ENCODE peak calls at places on chromosome 15, in six cellular contexts. B is left ventricle myocardium inferior, E is hepatocyte, Q is psoas muscle, I is AG04450, C is stomach. U is an unnamed sample.

GRCh38 chr15:69727257-69727924 is 274.8 kb downstream of the RPLP1 start:
- DNase-seq in B (no peak), E (no peak), Q (no peak), I (no peak), C (no peak), U (no peak)

GRCh38 chr15:45048784-45049631 is 26.0 kb downstream of the SORD start:
- DNase-seq in B (no peak), E (peak), Q (no peak), I (no peak), C (no peak), U (no peak)

GRCh38 chr15:73964736-73965093 is 27.4 kb downstream of the STOML1 start:
- DNase-seq in B (peak), E (peak), Q (peak), I (peak), C (peak), U (peak)

GRCh38 chr15:68635142-68635541 is 56.3 kb downstream of the CORO2B start:
- DNase-seq in B (peak), E (no peak), Q (no peak), I (no peak), C (no peak), U (peak)

GRCh38 chr15:32669870-32670623 is 28.5 kb downstream of the SCG5 start:
- DNase-seq in B (no peak), E (peak), Q (no peak), I (no peak), C (no peak), U (peak)

GRCh38 chr15:70262591-70263274 is 165.0 kb upstream of the TLE3 start:
- DNase-seq in B (no peak), E (no peak), Q (no peak), I (no peak), C (no peak), U (no peak)

GRCh38 chr15:70154440-70155347 is 57.0 kb upstream of the TLE3 start:
- DNase-seq in B (peak), E (peak), Q (peak), I (no peak), C (no peak), U (no peak)

GRCh38 chr15:40418126-40418525 is 12.5 kb downstream of the IVD start:
- DNase-seq in B (no peak), E (no peak), Q (no peak), I (no peak), C (no peak), U (no peak)

GRCh38 chr15:67105065-67105951 is 39.9 kb downstream of the SMAD3 start:
- DNase-seq in B (no peak), E (peak), Q (peak), I (peak), C (peak), U (no peak)

GRCh38 chr15:39589193-39589814 is 8.4 kb downstream of the THBS1 start:
- DNase-seq in B (no peak), E (no peak), Q (no peak), I (no peak), C (no peak), U (no peak)

GRCh38 chr15:36208868-36209582 is 370.4 kb upstream of the CDIN1 start:
- DNase-seq in B (no peak), E (no peak), Q (no peak), I (no peak), C (no peak), U (no peak)

GRCh38 chr15:91075761-91076160 is 24.3 kb upstream of the SV2B start:
- DNase-seq in B (no peak), E (no peak), Q (no peak), I (no peak), C (no peak), U (no peak)

GRCh38 chr15:67135494-67135893 is 70.1 kb downstream of the SMAD3 start:
- DNase-seq in B (no peak), E (peak), Q (no peak), I (peak), C (no peak), U (no peak)

GRCh38 chr15:69813881-69814280 is 283.8 kb downstream of the TLE3 start:
- DNase-seq in B (no peak), E (no peak), Q (no peak), I (no peak), C (no peak), U (no peak)

GRCh38 chr15:98570119-98570518 is 78.2 kb upstream of the IGF1R start:
- DNase-seq in B (no peak), E (no peak), Q (no peak), I (no peak), C (no peak), U (no peak)

GRCh38 chr15:77002954-77003912 is 8.3 kb downstream of the PSTPIP1 start:
- DNase-seq in B (peak), E (no peak), Q (peak), I (no peak), C (peak), U (peak)

GRCh38 chr15:78236491-78236890 is 2.1 kb upstream of the ACSBG1 start:
- DNase-seq in B (no peak), E (no peak), Q (no peak), I (no peak), C (no peak), U (no peak)

GRCh38 chr15:57697588-57697987 is 8.9 kb upstream of the POLR2M start:
- DNase-seq in B (no peak), E (no peak), Q (no peak), I (no peak), C (no peak), U (no peak)

GRCh38 chr15:25543156-25543555 is 104.3 kb upstream of the UBE3A start:
- DNase-seq in B (no peak), E (peak), Q (no peak), I (no peak), C (no peak), U (peak)

GRCh38 chr15:73601449-73602425 is 31.5 kb downstream of the NPTN start:
- DNase-seq in B (peak), E (peak), Q (peak), I (no peak), C (no peak), U (no peak)

GRCh38 chr15:29913528-29914135 is 91.4 kb upstream of the TJP1 start:
- DNase-seq in B (no peak), E (no peak), Q (no peak), I (no peak), C (no peak), U (no peak)

GRCh38 chr15:84828433-84828908 is 11.3 kb downstream of the ALPK3 start:
- DNase-seq in B (peak), E (no peak), Q (no peak), I (no peak), C (no peak), U (no peak)

GRCh38 chr15:29100486-29101000 is 169.1 kb downstream of the NSMCE3 start:
- DNase-seq in B (no peak), E (no peak), Q (no peak), I (no peak), C (no peak), U (no peak)

GRCh38 chr15:78398076-78398825 is 39.8 kb upstream of the IREB2 start:
- DNase-seq in B (no peak), E (no peak), Q (no peak), I (no peak), C (no peak), U (no peak)

GRCh38 chr15:65326109-65326508 is 21.6 kb downstream of the RNU5B-1 start:
- DNase-seq in B (peak), E (peak), Q (no peak), I (no peak), C (no peak), U (peak)

GRCh38 chr15:60062826-60063225 is 58.7 kb downstream of the FOXB1 start:
- DNase-seq in B (no peak), E (no peak), Q (no peak), I (peak), C (no peak), U (no peak)

GRCh38 chr15:51190424-51191068 is 95.8 kb upstream of the TNFAIP8L3 start:
- DNase-seq in B (peak), E (no peak), Q (peak), I (no peak), C (no peak), U (no peak)

GRCh38 chr15:69686626-69687025 is 234.0 kb downstream of the RPLP1 start:
- DNase-seq in B (no peak), E (no peak), Q (no peak), I (no peak), C (no peak), U (no peak)

GRCh38 chr15:69410290-69410874 is 3.8 kb upstream of the KIF23 start:
- DNase-seq in B (no peak), E (no peak), Q (no peak), I (no peak), C (no peak), U (no peak)

GRCh38 chr15:56996746-56997470 is 78.5 kb downstream of the TCF12 start:
- DNase-seq in B (no peak), E (no peak), Q (no peak), I (no peak), C (no peak), U (no peak)

GRCh38 chr15:68582236-68582635 is 3.4 kb downstream of the CORO2B start:
- DNase-seq in B (no peak), E (no peak), Q (no peak), I (no peak), C (no peak), U (no peak)

GRCh38 chr15:77071338-77072223 is 672 bp upstream of the TSPAN3 start:
- DNase-seq in B (no peak), E (no peak), Q (no peak), I (no peak), C (no peak), U (no peak)

GRCh38 chr15:35603298-35603697 is 57.3 kb upstream of the DPH6 start:
- DNase-seq in B (no peak), E (no peak), Q (no peak), I (peak), C (no peak), U (no peak)

GRCh38 chr15:60399931-60400330 is 2.1 kb upstream of the ANXA2 start:
- DNase-seq in B (no peak), E (no peak), Q (no peak), I (no peak), C (no peak), U (no peak)

GRCh38 chr15:70427120-70427519 is 329.4 kb upstream of the TLE3 start:
- DNase-seq in B (no peak), E (no peak), Q (no peak), I (no peak), C (no peak), U (no peak)

GRCh38 chr15:22968356-22968755 is 11.8 kb downstream of the CYFIP1 start:
- DNase-seq in B (no peak), E (no peak), Q (no peak), I (peak), C (no peak), U (no peak)

GRCh38 chr15:88331291-88331690 is 74.8 kb upstream of the NTRK3 start:
- DNase-seq in B (no peak), E (peak), Q (peak), I (no peak), C (no peak), U (peak)

GRCh38 chr15:35450492-35450891 is 95.5 kb downstream of the DPH6 start:
- DNase-seq in B (no peak), E (no peak), Q (no peak), I (no peak), C (no peak), U (no peak)

DNA sequence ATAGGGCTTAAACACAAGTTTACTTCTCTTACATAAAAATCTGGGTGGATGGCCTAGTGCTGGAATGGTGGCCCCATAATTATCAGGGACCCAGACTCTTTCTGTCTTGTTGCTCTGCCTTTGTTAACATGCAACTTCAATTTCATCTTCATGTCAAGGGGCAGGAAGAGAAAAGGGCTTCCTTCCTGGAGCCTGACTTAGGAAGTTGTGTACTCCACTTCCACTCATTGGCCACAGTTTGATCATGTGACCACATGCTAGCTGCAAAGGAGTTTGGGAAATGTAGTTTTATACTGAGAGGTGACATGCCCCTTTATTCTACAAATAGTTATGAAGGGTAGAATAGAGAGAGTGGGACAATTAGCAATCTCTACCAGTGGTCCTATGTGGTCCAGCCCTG is 39.3 kb downstream of the RHCG start:
- DNase-seq in B (no peak), E (no peak), Q (no peak), I (no peak), C (no peak), U (no peak)
- H3K27ac ChIP-seq in B (no peak), E (no peak), Q (no peak), I (no peak), C (no peak), U (no peak)

DNA sequence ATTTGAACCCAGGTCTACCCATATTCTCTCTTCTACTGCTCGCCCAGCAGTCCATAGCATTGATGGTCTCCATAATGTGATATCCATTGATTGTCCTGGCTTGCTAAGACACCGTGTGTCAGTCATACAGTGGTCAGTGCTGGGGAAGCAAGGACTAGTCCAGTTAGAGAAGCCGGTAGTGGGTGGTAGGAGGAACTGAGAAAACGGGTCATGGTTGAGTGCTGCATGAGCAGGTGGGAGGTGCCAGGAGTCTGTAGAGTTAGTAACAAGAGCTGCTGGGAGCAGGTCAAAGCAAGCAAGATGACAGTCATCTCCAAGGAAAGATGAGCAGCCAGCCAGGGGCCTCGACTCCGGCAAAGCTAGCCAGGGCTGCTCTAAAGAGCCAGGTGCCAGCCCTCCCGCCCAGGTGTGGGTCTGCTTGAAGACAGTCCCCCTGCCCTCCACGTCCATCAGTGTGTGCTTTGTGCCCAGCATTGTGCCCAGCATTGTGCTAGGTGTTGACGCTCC is 29.5 kb upstream of the USP3 start:
- DNase-seq in B (no peak), E (no peak), Q (no peak), I (no peak), C (peak), U (no peak)
- H3K27ac ChIP-seq in B (no peak), E (peak), Q (no peak), I (no peak), C (peak), U (no peak)

DNA sequence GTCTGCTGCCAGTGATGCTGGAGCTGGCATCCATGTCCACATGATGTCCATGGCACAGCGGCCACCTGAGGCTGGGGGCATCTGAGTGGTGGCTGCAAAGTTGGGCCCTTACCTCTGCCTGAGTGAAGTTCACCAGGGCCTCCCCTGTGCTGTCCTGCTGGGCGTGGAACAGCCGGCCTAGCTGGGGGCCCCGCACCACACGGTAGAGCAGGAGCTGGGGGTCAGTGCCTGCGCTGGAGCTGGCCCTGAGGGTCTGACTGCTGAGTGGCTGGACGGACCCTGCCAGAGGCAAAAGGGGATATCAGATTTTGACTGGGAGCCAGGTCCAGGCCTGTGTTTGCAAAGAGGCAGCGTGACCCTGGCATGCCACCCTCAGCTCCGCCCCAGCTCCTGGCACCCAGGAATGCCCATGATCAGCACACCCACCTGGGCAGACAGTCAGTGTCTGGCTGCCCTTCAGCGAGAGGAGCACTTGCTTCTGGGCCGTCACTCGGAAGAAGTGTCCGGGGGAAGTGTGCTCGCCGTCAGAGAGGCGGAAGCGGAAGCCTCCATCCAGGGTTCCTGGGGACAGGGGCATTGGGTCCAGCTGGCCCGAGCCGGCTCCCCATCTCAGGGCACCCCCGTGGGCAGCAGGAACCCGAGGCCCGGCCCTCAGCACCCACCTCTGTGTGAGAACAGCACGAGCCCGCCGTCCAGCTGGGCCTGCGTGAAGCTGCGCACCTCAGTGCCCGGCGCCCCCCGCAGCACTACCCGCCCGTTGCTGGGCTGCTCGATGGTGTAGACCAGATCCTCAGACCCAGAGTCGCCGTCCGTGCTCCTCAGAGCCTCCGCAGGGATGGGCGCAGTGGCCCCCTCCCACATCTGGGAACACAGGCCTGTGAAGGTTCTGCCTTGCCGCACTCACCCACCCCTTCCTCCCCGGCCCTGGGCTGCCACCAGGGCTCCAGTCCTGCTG is 30.2 kb downstream of the CSPG4 start:
- DNase-seq in B (no peak), E (no peak), Q (no peak), I (no peak), C (peak), U (no peak)
- H3K27ac ChIP-seq in B (no peak), E (no peak), Q (no peak), I (no peak), C (no peak), U (no peak)

GRCh38 chr15:92853222-92853621 is 46.9 kb upstream of the CHD2 start:
- DNase-seq in B (no peak), E (no peak), Q (no peak), I (no peak), C (no peak), U (no peak)
- H3K27ac ChIP-seq in B (no peak), E (no peak), Q (no peak), I (no peak), C (no peak), U (no peak)

GRCh38 chr15:42152196-42152920 is 4.1 kb downstream of the PLA2G4F start:
- DNase-seq in B (peak), E (no peak), Q (peak), I (no peak), C (peak), U (no peak)

GRCh38 chr15:42152921-42153680 is 3.3 kb downstream of the PLA2G4F start:
- DNase-seq in B (no peak), E (no peak), Q (no peak), I (no peak), C (peak), U (no peak)

GRCh38 chr15:42155546-42156265 is 730 bp downstream of the PLA2G4F start:
- DNase-seq in B (no peak), E (peak), Q (no peak), I (no peak), C (peak), U (no peak)

GRCh38 chr15:42154576-42155355 is 1.7 kb downstream of the PLA2G4F start:
- DNase-seq in B (no peak), E (no peak), Q (no peak), I (no peak), C (no peak), U (no peak)

DNA sequence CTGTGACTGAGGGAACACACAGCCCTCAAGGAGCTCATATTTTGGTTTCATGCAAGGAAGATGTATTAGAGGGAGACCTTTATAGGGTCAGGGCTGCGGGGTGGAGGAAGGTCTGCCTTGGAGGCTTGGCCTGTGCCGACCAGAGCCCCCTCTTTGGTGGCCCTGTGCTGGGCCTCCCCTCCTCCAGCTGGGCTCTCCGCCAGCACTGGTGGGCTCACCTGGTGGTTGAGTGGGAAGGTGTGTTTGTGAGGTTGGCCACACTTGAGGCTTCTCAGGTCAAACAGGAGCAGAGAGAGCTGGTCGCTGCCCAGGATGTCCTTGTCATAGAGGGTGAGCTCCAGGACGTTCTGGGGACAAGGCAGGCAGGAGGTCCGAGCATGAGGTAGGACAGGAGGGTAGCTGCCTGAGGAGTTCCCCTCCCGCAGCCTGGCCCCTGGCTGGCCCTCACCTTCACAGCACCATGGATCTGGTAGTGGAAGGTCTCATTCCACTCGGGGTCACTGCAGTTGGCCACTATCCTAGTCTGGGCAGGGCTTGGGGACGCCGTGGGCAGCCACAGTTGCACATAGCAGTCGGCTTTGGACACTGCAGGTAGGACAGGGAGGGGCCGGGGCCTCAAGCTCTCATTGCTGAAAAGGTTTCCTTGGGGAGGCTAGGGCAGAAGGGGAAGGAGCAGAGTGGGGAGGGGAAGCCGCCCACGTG is 2.4 kb downstream of the PLA2G4F start:
- DNase-seq in B (no peak), E (no peak), Q (no peak), I (no peak), C (peak), U (no peak)
- H3K27ac ChIP-seq in B (peak), E (no peak), Q (peak), I (no peak), C (no peak), U (no peak)

DNA sequence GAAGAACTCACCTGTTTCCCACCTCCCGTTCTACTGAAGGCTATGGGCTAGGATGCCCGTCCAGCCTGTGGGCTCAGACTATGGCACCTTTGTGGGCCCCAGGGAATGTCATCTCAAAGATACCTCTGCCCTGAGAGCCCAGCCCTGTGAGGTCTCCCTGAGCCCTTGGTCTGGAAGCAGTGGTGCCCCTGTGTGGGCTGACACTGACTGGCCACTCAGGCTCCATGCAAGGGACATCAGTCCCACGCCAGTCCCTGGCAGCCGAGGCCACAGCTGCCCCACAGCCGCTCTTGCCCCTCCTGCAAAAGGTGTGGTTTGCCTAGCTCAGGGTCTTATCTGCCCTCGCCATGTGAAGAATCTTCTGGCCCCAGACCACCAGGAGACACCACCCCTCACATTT is 106.9 kb downstream of the KLF13 start:
- DNase-seq in B (no peak), E (no peak), Q (no peak), I (no peak), C (no peak), U (no peak)
- H3K27ac ChIP-seq in B (no peak), E (no peak), Q (no peak), I (no peak), C (peak), U (no peak)

GRCh38 chr15:48794697-48795134 is 16.2 kb downstream of the CEP152 start:
- DNase-seq in B (no peak), E (no peak), Q (no peak), I (no peak), C (no peak), U (no peak)
- H3K27ac ChIP-seq in B (peak), E (peak), Q (no peak), I (no peak), C (peak), U (no peak)

GRCh38 chr15:81235276-81235675 is 38.6 kb downstream of the IL16 start:
- DNase-seq in B (no peak), E (no peak), Q (no peak), I (no peak), C (no peak), U (no peak)
- H3K27ac ChIP-seq in B (peak), E (no peak), Q (no peak), I (peak), C (peak), U (no peak)